ENCODE peak calls at places on chromosome 20, in six cellular contexts. One of them, this sample, is unnamed.
A peak's percentile ranks its signal among the peaks of the same experiment; 100 is the strongest.

GRCh38 chr20:33482581-33482980 is 7.3 kb upstream of the CBFA2T2 start:
- DNase-seq in B cell: no peak
- DNase-seq in endodermal cell: no peak
- DNase-seq in AG04449: no peak
- DNase-seq in CD8-positive, alpha-beta T cell: no peak
- DNase-seq in mucosa of descending colon: no peak
- DNase-seq in this sample: no peak

GRCh38 chr20:60063739-60064138 is 105.5 kb downstream of the CDH26 start:
- DNase-seq in B cell: no peak
- DNase-seq in endodermal cell: peak; percentile 14
- DNase-seq in AG04449: no peak
- DNase-seq in CD8-positive, alpha-beta T cell: no peak
- DNase-seq in mucosa of descending colon: no peak
- DNase-seq in this sample: no peak

GRCh38 chr20:37231970-37232620 is 29.5 kb downstream of the GHRH start:
- DNase-seq in B cell: no peak
- DNase-seq in endodermal cell: no peak
- DNase-seq in AG04449: no peak
- DNase-seq in CD8-positive, alpha-beta T cell: no peak
- DNase-seq in mucosa of descending colon: no peak
- DNase-seq in this sample: no peak

GRCh38 chr20:22686097-22686496 is 101.7 kb upstream of the FOXA2 start:
- DNase-seq in B cell: no peak
- DNase-seq in endodermal cell: peak; percentile 92
- DNase-seq in AG04449: no peak
- DNase-seq in CD8-positive, alpha-beta T cell: no peak
- DNase-seq in mucosa of descending colon: peak; percentile 63
- DNase-seq in this sample: no peak

GRCh38 chr20:50318709-50319108 is 128.1 kb downstream of the CEBPB start:
- DNase-seq in B cell: no peak
- DNase-seq in endodermal cell: peak; percentile 44
- DNase-seq in AG04449: no peak
- DNase-seq in CD8-positive, alpha-beta T cell: no peak
- DNase-seq in mucosa of descending colon: no peak
- DNase-seq in this sample: no peak

GRCh38 chr20:4090756-4091331 is 75.5 kb upstream of the RNF24 start:
- DNase-seq in B cell: no peak
- DNase-seq in endodermal cell: no peak
- DNase-seq in AG04449: peak; percentile 77
- DNase-seq in CD8-positive, alpha-beta T cell: no peak
- DNase-seq in mucosa of descending colon: no peak
- DNase-seq in this sample: no peak

GRCh38 chr20:62068997-62069396 is 3.3 kb upstream of the TAF4 start:
- DNase-seq in B cell: no peak
- DNase-seq in endodermal cell: no peak
- DNase-seq in AG04449: no peak
- DNase-seq in CD8-positive, alpha-beta T cell: no peak
- DNase-seq in mucosa of descending colon: no peak
- DNase-seq in this sample: no peak

GRCh38 chr20:15375836-15376235 is 1038.4 kb upstream of the FLRT3 start:
- DNase-seq in B cell: no peak
- DNase-seq in endodermal cell: no peak
- DNase-seq in AG04449: no peak
- DNase-seq in CD8-positive, alpha-beta T cell: no peak
- DNase-seq in mucosa of descending colon: no peak
- DNase-seq in this sample: no peak

GRCh38 chr20:37627060-37627766 is 66.6 kb upstream of the CTNNBL1 start:
- DNase-seq in B cell: no peak
- DNase-seq in endodermal cell: peak; percentile 91
- DNase-seq in AG04449: no peak
- DNase-seq in CD8-positive, alpha-beta T cell: no peak
- DNase-seq in mucosa of descending colon: no peak
- DNase-seq in this sample: peak; percentile 45

GRCh38 chr20:23283096-23283850 is 67.3 kb upstream of the NXT1 start:
- DNase-seq in B cell: no peak
- DNase-seq in endodermal cell: no peak
- DNase-seq in AG04449: no peak
- DNase-seq in CD8-positive, alpha-beta T cell: no peak
- DNase-seq in mucosa of descending colon: no peak
- DNase-seq in this sample: no peak

GRCh38 chr20:34037121-34037520 is 43.4 kb downstream of the RALY start:
- DNase-seq in B cell: no peak
- DNase-seq in endodermal cell: no peak
- DNase-seq in AG04449: no peak
- DNase-seq in CD8-positive, alpha-beta T cell: peak; percentile 69
- DNase-seq in mucosa of descending colon: no peak
- DNase-seq in this sample: no peak

GRCh38 chr20:420721-421574 is 12.8 kb downstream of the RBCK1 start:
- DNase-seq in B cell: no peak
- DNase-seq in endodermal cell: peak; percentile 71
- DNase-seq in AG04449: no peak
- DNase-seq in CD8-positive, alpha-beta T cell: no peak
- DNase-seq in mucosa of descending colon: peak; percentile 90
- DNase-seq in this sample: peak; percentile 35

GRCh38 chr20:50567860-50568548 is 57.8 kb downstream of the PTPN1 start:
- DNase-seq in B cell: no peak
- DNase-seq in endodermal cell: no peak
- DNase-seq in AG04449: no peak
- DNase-seq in CD8-positive, alpha-beta T cell: no peak
- DNase-seq in mucosa of descending colon: no peak
- DNase-seq in this sample: no peak

GRCh38 chr20:10644458-10645204 is 29.2 kb downstream of the JAG1 start:
- DNase-seq in B cell: no peak
- DNase-seq in endodermal cell: no peak
- DNase-seq in AG04449: no peak
- DNase-seq in CD8-positive, alpha-beta T cell: no peak
- DNase-seq in mucosa of descending colon: no peak
- DNase-seq in this sample: peak; percentile 37

GRCh38 chr20:64105846-64106434 is 1.4 kb downstream of the NPBWR2 start:
- DNase-seq in B cell: peak; percentile 10
- DNase-seq in endodermal cell: peak; percentile 36
- DNase-seq in AG04449: no peak
- DNase-seq in CD8-positive, alpha-beta T cell: no peak
- DNase-seq in mucosa of descending colon: no peak
- DNase-seq in this sample: no peak

GRCh38 chr20:6164421-6165341 is 41.9 kb upstream of the FERMT1 start:
- DNase-seq in B cell: no peak
- DNase-seq in endodermal cell: no peak
- DNase-seq in AG04449: no peak
- DNase-seq in CD8-positive, alpha-beta T cell: no peak
- DNase-seq in mucosa of descending colon: no peak
- DNase-seq in this sample: no peak
- TF ChIP-seq CTCF in B cell: no peak
- TF ChIP-seq CTCF in endodermal cell: no peak
- TF ChIP-seq CTCF in AG04449: no peak
- TF ChIP-seq CTCF in CD8-positive, alpha-beta T cell: no peak
- TF ChIP-seq CTCF in mucosa of descending colon: no peak
- TF ChIP-seq CTCF in this sample: no peak

DNA sequence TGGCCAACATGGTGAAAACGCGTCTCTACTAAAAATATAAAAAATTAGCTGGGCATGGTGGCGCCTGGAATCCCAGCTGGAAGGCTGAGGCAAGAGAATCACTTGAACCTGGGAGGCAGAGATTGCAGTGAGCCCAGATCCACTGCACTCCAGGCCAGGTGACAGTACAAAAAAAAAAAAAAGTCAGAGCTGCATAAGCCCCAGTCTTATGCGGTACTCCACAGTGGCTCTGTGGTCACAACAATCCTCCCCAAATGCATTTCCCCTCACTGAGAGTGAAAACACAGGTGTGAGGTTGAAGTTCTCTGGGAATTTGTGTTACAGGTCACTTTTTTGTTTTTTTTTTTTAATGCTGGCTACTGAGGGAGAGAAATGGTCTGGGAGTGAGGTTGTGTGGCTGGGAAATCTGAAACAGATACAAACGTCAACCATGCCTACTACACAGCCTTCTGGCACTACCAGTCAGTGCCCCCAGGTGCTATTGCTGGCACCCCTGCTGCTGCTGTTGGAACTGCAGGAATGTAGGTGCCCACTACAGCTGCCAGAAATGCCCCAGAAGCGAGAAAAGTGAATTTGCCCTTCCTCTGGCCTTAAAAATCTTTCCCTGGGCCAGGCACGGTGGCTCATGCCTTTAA is 5.7 kb downstream of the MRPS26 start:
- DNase-seq in B cell: no peak
- DNase-seq in endodermal cell: no peak
- DNase-seq in AG04449: no peak
- DNase-seq in CD8-positive, alpha-beta T cell: no peak
- DNase-seq in mucosa of descending colon: no peak
- DNase-seq in this sample: no peak
- TF ChIP-seq CTCF in B cell: no peak
- TF ChIP-seq CTCF in endodermal cell: no peak
- TF ChIP-seq CTCF in AG04449: no peak
- TF ChIP-seq CTCF in CD8-positive, alpha-beta T cell: no peak
- TF ChIP-seq CTCF in mucosa of descending colon: no peak
- TF ChIP-seq CTCF in this sample: no peak

DNA sequence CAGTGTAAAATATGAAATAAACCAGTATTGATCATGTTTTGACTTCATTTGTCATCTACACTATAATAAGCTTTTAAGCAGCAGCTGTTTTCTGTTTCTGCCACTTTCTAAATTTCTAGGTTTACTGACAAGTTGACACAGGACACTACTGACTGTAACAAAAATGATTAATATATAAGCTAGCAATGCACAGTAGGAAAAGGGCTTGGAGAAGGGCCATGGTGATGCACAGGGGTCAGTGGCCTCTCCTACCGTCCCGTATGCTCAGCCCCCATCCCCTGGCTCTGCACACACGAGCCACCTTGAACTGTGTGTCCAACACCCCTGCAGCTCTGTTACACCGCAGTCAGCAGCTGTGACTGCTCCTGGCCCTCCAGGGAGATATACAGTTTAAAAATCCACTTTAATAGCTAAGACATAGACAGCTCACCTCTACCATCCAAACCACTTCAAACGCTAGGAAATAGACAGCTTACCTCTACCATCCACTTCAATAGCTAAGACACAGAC is 13.1 kb upstream of the RAB22A start:
- DNase-seq in B cell: no peak
- DNase-seq in endodermal cell: no peak
- DNase-seq in AG04449: no peak
- DNase-seq in CD8-positive, alpha-beta T cell: no peak
- DNase-seq in mucosa of descending colon: no peak
- DNase-seq in this sample: no peak
- TF ChIP-seq CTCF in B cell: no peak
- TF ChIP-seq CTCF in endodermal cell: no peak
- TF ChIP-seq CTCF in AG04449: no peak
- TF ChIP-seq CTCF in CD8-positive, alpha-beta T cell: no peak
- TF ChIP-seq CTCF in mucosa of descending colon: no peak
- TF ChIP-seq CTCF in this sample: no peak

GRCh38 chr20:53576586-53577318 is 16.9 kb downstream of the ZNF217 start:
- DNase-seq in B cell: no peak
- DNase-seq in endodermal cell: no peak
- DNase-seq in AG04449: no peak
- DNase-seq in CD8-positive, alpha-beta T cell: peak; percentile 46
- DNase-seq in mucosa of descending colon: no peak
- DNase-seq in this sample: no peak
- TF ChIP-seq CTCF in B cell: no peak
- TF ChIP-seq CTCF in endodermal cell: no peak
- TF ChIP-seq CTCF in AG04449: no peak
- TF ChIP-seq CTCF in CD8-positive, alpha-beta T cell: no peak
- TF ChIP-seq CTCF in mucosa of descending colon: no peak
- TF ChIP-seq CTCF in this sample: no peak

GRCh38 chr20:11745160-11745559 is 172.5 kb upstream of the BTBD3 start:
- DNase-seq in B cell: no peak
- DNase-seq in endodermal cell: no peak
- DNase-seq in AG04449: no peak
- DNase-seq in CD8-positive, alpha-beta T cell: no peak
- DNase-seq in mucosa of descending colon: no peak
- DNase-seq in this sample: no peak

GRCh38 chr20:11738852-11739251 is 178.8 kb upstream of the BTBD3 start:
- DNase-seq in B cell: no peak
- DNase-seq in endodermal cell: no peak
- DNase-seq in AG04449: no peak
- DNase-seq in CD8-positive, alpha-beta T cell: no peak
- DNase-seq in mucosa of descending colon: no peak
- DNase-seq in this sample: no peak

DNA sequence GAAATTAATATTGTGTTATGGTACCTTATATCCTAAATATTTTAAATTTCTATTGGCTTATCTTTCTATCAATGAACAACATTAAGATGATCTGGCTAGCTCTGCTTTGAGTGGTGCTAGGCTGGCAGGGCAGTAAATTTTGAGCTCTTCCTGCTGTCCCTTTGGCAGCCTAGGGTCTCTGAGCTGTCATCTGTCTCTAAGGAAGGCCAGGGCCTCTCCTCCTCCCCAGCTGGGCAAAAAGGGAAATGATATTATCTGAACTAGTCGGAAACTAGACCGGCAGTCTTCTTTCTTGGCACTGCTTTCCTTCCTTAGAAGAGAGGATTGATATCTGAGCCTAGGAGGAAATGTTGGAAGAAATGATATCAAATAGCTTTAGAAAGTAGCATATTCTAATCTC is 176.7 kb upstream of the BTBD3 start:
- DNase-seq in B cell: no peak
- DNase-seq in endodermal cell: no peak
- DNase-seq in AG04449: no peak
- DNase-seq in CD8-positive, alpha-beta T cell: no peak
- DNase-seq in mucosa of descending colon: no peak
- DNase-seq in this sample: no peak
- TF ChIP-seq CTCF in B cell: no peak
- TF ChIP-seq CTCF in endodermal cell: no peak
- TF ChIP-seq CTCF in AG04449: no peak
- TF ChIP-seq CTCF in CD8-positive, alpha-beta T cell: no peak
- TF ChIP-seq CTCF in mucosa of descending colon: no peak
- TF ChIP-seq CTCF in this sample: no peak

DNA sequence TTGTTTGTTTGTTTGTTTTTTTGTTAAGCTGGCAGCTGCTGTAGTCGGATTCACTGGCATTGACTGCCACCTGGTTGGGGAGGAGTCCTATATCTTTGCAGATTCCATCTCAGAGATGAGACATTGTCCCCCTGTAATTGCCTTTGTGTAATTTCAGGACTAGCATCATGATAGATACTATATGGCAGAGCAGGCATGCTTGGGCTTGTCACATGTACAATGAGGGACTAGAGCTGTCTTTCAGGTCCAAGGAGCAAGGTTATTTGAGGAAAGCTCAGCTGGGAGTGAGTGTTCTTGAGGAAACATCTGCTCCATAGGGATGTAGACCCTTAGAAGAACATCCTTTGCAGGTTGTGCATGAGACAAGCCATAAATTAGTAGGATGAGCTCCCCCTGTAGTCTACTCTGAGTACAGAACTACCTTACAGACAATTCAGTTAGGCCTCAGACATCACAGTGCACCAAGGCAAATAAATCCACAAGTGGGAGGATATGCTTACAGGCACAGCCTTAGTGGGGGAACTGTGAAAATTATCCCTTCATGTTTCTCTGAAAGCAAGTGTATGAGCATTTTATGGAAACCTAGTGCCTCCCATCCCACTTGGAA is 62.1 kb downstream of the BMP2 start:
- DNase-seq in B cell: no peak
- DNase-seq in endodermal cell: peak; percentile 49
- DNase-seq in AG04449: no peak
- DNase-seq in CD8-positive, alpha-beta T cell: no peak
- DNase-seq in mucosa of descending colon: no peak
- DNase-seq in this sample: no peak
- TF ChIP-seq CTCF in B cell: no peak
- TF ChIP-seq CTCF in endodermal cell: peak; percentile 72
- TF ChIP-seq CTCF in AG04449: no peak
- TF ChIP-seq CTCF in CD8-positive, alpha-beta T cell: no peak
- TF ChIP-seq CTCF in mucosa of descending colon: no peak
- TF ChIP-seq CTCF in this sample: no peak

This sample was measured in GM10248.